ENCODE peak calls at places on chromosome X, in eight cellular contexts. Q, M, A, Y, C, U, K and N are unnamed samples.

GRCh38 chrX:74178536-74178935 is 125.4 kb upstream of the ZCCHC13 start:
- DNase-seq in M (no peak), U (no peak), A (no peak), K (no peak), C (no peak), Q (no peak), Y (no peak), N (peak)

GRCh38 chrX:74434336-74434735 is 13.0 kb downstream of the SLC16A2 start:
- DNase-seq in Q (no peak), K (no peak), A (no peak), Y (no peak), M (no peak), U (no peak), C (no peak), N (no peak)

GRCh38 chrX:31320740-31321139 is 248.9 kb upstream of the FTHL17 start:
- DNase-seq in K (no peak), C (no peak), Y (no peak), M (no peak), A (no peak), Q (no peak), U (no peak), N (no peak)

GRCh38 chrX:108640817-108641216 is 95.5 kb downstream of the IRS4 start:
- DNase-seq in A (no peak), U (no peak), M (no peak), K (no peak), Y (no peak), Q (no peak), C (no peak), N (no peak)

GRCh38 chrX:2928127-2928582 is 984 bp downstream of the ARSD start:
- DNase-seq in C (no peak), Y (no peak), K (no peak), U (no peak), A (no peak), Q (peak), M (no peak), N (peak)

GRCh38 chrX:128106630-128107029 is 54.4 kb upstream of the ACTRT1 start:
- DNase-seq in M (no peak), C (no peak), Y (no peak), U (no peak), A (no peak), K (peak), Q (no peak), N (peak)

GRCh38 chrX:40012039-40012799 is 85.5 kb downstream of the BCOR start:
- DNase-seq in U (peak), Y (peak), M (peak), C (peak), A (peak), K (peak), Q (no peak), N (peak)

GRCh38 chrX:149151805-149152757 is 353.0 kb downstream of the IDS start:
- DNase-seq in Y (peak), A (peak), U (no peak), M (no peak), Q (no peak), K (peak), C (peak), N (no peak)

GRCh38 chrX:119004920-119005524 is 30.6 kb downstream of the LONRF3 start:
- DNase-seq in A (peak), Q (peak), K (peak), C (peak), Y (peak), U (peak), M (peak), N (peak)

GRCh38 chrX:51006068-51006467 is 95.5 kb downstream of the BMP15 start:
- DNase-seq in A (no peak), M (no peak), Y (no peak), C (no peak), U (no peak), K (no peak), Q (no peak), N (no peak)

GRCh38 chrX:72016881-72017783 is 106.5 kb downstream of the NHSL2 start:
- DNase-seq in M (no peak), Q (no peak), A (no peak), Y (no peak), C (no peak), U (no peak), K (no peak), N (no peak)

GRCh38 chrX:73683236-73683859 is 120.4 kb downstream of the CHIC1 start:
- DNase-seq in C (peak), U (no peak), Q (no peak), K (peak), Y (peak), M (no peak), A (peak), N (no peak)

GRCh38 chrX:114959729-114960128 is 57.7 kb downstream of the IL13RA2 start:
- DNase-seq in A (peak), Q (no peak), M (no peak), U (no peak), C (peak), K (peak), Y (peak), N (peak)

GRCh38 chrX:12237131-12237530 is 98.9 kb downstream of the FRMPD4 start:
- DNase-seq in U (no peak), A (no peak), Q (no peak), K (no peak), M (no peak), C (no peak), Y (no peak), N (no peak)

GRCh38 chrX:40579880-40580536 is 762 bp upstream of the ATP6AP2 start:
- DNase-seq in K (no peak), C (no peak), Y (no peak), U (no peak), M (no peak), Q (no peak), A (peak), N (no peak)

GRCh38 chrX:102934624-102935023 is 2.4 kb upstream of the RAB40AL start:
- DNase-seq in A (peak), K (peak), C (peak), Y (peak), M (no peak), Q (no peak), U (peak), N (peak)

GRCh38 chrX:133415276-133416105 is at the start of gene GPC4:
- DNase-seq in M (peak), K (peak), Y (peak), C (peak), Q (peak), U (no peak), A (peak), N (peak)

GRCh38 chrX:85365370-85365995 is 14.0 kb downstream of the POF1B start:
- DNase-seq in Q (no peak), K (no peak), M (no peak), U (no peak), Y (no peak), A (no peak), C (no peak), N (peak)

GRCh38 chrX:38224160-38224559 is 3.5 kb upstream of the SRPX start:
- DNase-seq in U (no peak), C (no peak), Q (no peak), A (no peak), M (no peak), Y (no peak), K (no peak), N (no peak)

GRCh38 chrX:38220024-38220935 is at the start of gene SRPX:
- DNase-seq in K (peak), Y (peak), C (peak), A (peak), Q (peak), M (no peak), U (no peak), N (peak)

GRCh38 chrX:38221391-38221929 is 789 bp upstream of the SRPX start:
- DNase-seq in Y (peak), Q (no peak), A (no peak), K (no peak), M (no peak), C (peak), U (no peak), N (no peak)

GRCh38 chrX:38225093-38225492 is 4.4 kb upstream of the SRPX start:
- DNase-seq in M (no peak), Y (no peak), K (peak), A (no peak), U (no peak), Q (no peak), C (peak), N (no peak)

DNA sequence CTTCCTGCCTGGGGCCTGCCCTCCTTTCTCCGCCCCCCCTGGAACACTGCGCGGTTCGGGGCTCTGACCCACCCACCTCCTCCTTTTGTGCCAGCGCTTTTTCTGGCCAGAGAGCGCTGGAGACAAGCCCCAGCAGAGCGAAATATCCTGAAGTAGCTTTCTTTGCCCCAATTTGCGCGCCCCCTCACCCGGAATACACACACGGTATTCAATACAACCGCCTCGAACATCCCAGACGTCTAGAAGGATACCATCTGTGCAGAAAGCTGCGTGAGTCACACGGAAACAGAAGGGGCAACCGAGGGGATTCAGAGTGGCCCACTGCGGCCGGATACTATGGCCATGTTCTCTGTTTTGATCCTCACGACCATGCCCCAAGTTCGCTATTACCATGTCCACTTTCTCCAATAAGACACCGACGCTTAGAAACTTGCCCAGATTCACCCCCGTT is 290 bp upstream of the SRPX start:
- DNase-seq in K (no peak), U (no peak), M (no peak), Q (no peak), A (peak), Y (peak), C (peak), N (no peak)
- H3K4me3 ChIP-seq in K (peak), U (no peak), M (peak), Q (no peak), A (peak), Y (peak), C (peak), N (peak)

GRCh38 chrX:143788265-143788664 is 67.7 kb upstream of the SPANXN2 start:
- DNase-seq in Q (no peak), U (no peak), A (peak), M (no peak), C (peak), Y (peak), K (peak), N (peak)
- TF ChIP-seq CTCF in Q (peak), U (no peak), A (peak), M (no peak), C (peak), Y (no peak), K (peak), N (peak)

DNA sequence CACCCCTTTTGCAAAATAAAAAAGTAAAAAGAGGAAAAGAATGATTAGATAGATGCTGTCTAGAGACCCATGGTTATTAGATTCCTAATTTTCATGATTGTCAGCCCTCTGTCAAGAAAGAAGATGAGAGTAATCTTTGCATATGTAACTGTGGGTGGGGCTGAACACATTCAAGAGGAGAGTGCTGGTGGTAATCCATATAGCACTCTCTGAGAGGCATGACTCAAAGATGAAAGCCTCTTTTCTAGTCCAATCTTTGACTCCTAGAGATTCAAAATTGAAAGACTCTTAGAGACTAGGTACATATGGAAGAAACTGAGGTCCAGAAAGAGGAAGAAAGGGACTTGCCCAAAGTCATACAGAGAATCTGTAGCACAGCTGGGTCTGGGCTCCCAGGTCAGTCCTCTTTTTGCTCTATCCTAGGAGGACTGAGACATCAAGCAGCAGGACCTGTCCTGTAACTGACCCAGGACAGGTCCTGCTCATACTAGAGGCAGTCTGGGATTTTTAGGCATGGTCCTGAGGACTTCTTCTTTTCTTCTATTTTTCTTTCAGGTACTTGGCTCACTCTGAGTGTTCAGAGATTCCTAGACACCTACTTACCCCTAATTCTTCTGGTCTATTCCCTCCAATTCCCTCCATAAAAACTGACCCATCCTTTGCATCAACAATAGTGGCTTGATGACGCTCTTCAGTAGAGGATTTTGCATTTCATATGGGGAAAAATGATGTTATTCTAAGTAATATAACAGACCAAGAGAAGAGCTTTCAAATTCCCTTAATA is 23.8 kb downstream of the VSIG4 start:
- DNase-seq in M (no peak), C (no peak), Y (no peak), Q (no peak), K (no peak), A (no peak), U (no peak), N (no peak)
- H3K4me3 ChIP-seq in M (no peak), C (no peak), Y (no peak), Q (peak), K (no peak), A (no peak), U (no peak), N (no peak)

GRCh38 chrX:53831662-53832635 is 145.4 kb upstream of the HUWE1 start:
- DNase-seq in M (no peak), U (peak), Q (peak), Y (peak), A (peak), C (peak), K (peak), N (peak)
- TF ChIP-seq CTCF in M (no peak), U (peak), Q (peak), Y (peak), A (peak), C (peak), K (peak), N (peak)

GRCh38 chrX:47169273-47169672 is 24.3 kb downstream of the RBM10 start:
- DNase-seq in U (no peak), Y (no peak), C (no peak), A (no peak), K (no peak), Q (no peak), M (no peak), N (no peak)

GRCh38 chrX:47162927-47163583 is 18.0 kb downstream of the RBM10 start:
- DNase-seq in C (no peak), Q (no peak), U (no peak), A (no peak), K (no peak), Y (no peak), M (no peak), N (no peak)

GRCh38 chrX:47168495-47169073 is 23.6 kb downstream of the RBM10 start:
- DNase-seq in M (no peak), Y (no peak), Q (no peak), U (no peak), A (no peak), K (no peak), C (no peak), N (no peak)

GRCh38 chrX:47164420-47164819 is 19.4 kb downstream of the RBM10 start:
- DNase-seq in Y (no peak), K (no peak), Q (no peak), C (no peak), U (no peak), A (no peak), M (no peak), N (no peak)

DNA sequence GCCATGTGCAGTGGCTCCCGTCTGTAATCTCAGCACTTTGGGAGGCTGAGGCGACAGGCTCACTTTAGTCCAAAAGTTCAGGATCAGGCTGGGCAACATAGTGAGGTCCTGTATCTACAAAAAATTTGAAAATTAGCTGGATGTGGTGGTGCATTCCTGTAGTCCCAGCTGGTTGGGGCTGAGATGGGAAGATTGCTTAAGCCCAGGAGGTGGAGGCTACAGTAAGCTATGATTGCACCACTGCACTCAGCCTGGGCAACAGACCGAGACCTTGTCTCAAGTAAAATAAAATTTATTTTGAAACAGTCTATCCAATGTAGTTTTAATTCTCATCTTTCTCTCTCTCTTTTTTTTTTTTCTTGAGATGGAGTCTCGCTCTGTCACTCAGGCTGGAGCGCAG is 21.1 kb downstream of the RBM10 start:
- DNase-seq in U (no peak), K (peak), Y (peak), A (no peak), M (no peak), Q (no peak), C (peak), N (no peak)
- H3K4me3 ChIP-seq in U (no peak), K (no peak), Y (no peak), A (no peak), M (no peak), Q (no peak), C (no peak), N (no peak)

GRCh38 chrX:96183843-96184242 is 500.8 kb upstream of the DIAPH2 start:
- DNase-seq in A (no peak), C (peak), Y (peak), M (no peak), U (no peak), Q (no peak), K (peak), N (no peak)
- TF ChIP-seq CTCF in A (peak), C (peak), Y (peak), M (no peak), U (no peak), Q (peak), K (peak), N (peak)

GRCh38 chrX:107135076-107135964 is 16.7 kb upstream of the RBM41 start:
- DNase-seq in M (no peak), C (peak), Q (no peak), Y (peak), A (peak), U (peak), K (peak), N (no peak)
- H3K4me3 ChIP-seq in M (no peak), C (no peak), Q (no peak), Y (no peak), A (no peak), U (no peak), K (no peak), N (no peak)